ENCODE peak calls at places on chromosomes 16 and 17, in six cellular contexts. One of them, this sample, is unnamed.

GRCh38 chr17:39187152-39187830 is 10.2 kb downstream of the CACNB1 start:
- DNase-seq in SK-N-SH: no peak
- DNase-seq in H1: no peak
- DNase-seq in K562: no peak
- DNase-seq in HepG2: no peak
- DNase-seq in GM12878: no peak
- DNase-seq in this sample: no peak

GRCh38 chr16:49183911-49184310 is 97.7 kb downstream of the CBLN1 start:
- DNase-seq in HepG2: peak
- DNase-seq in K562: peak
- DNase-seq in H1: peak
- DNase-seq in SK-N-SH: peak
- DNase-seq in GM12878: no peak
- DNase-seq in this sample: peak

GRCh38 chr17:55067697-55068439 is 99.3 kb downstream of the STXBP4 start:
- DNase-seq in GM12878: no peak
- DNase-seq in H1: no peak
- DNase-seq in K562: peak
- DNase-seq in SK-N-SH: no peak
- DNase-seq in HepG2: peak
- DNase-seq in this sample: peak

GRCh38 chr17:50865060-50865867 is 890 bp downstream of the TOB1 start:
- DNase-seq in K562: peak
- DNase-seq in H1: peak
- DNase-seq in HepG2: peak
- DNase-seq in GM12878: no peak
- DNase-seq in SK-N-SH: peak
- DNase-seq in this sample: peak

GRCh38 chr17:6542577-6542976 is 13.8 kb downstream of the PITPNM3 start:
- DNase-seq in GM12878: no peak
- DNase-seq in K562: no peak
- DNase-seq in H1: no peak
- DNase-seq in HepG2: no peak
- DNase-seq in SK-N-SH: no peak
- DNase-seq in this sample: no peak

GRCh38 chr17:32265896-32266388 is 310 bp downstream of the RHBDL3 start:
- DNase-seq in K562: no peak
- DNase-seq in GM12878: no peak
- DNase-seq in HepG2: no peak
- DNase-seq in SK-N-SH: no peak
- DNase-seq in H1: no peak
- DNase-seq in this sample: no peak

GRCh38 chr16:1763521-1764511 is 7.5 kb downstream of the NME3 start:
- DNase-seq in K562: peak
- DNase-seq in H1: peak
- DNase-seq in SK-N-SH: peak
- DNase-seq in GM12878: no peak
- DNase-seq in HepG2: no peak
- DNase-seq in this sample: no peak

GRCh38 chr16:80894091-80894490 is 89.7 kb upstream of the CDYL2 start:
- DNase-seq in K562: no peak
- DNase-seq in H1: no peak
- DNase-seq in SK-N-SH: no peak
- DNase-seq in GM12878: no peak
- DNase-seq in HepG2: no peak
- DNase-seq in this sample: no peak

GRCh38 chr17:5667871-5668270 is 83.6 kb upstream of the NLRP1 start:
- DNase-seq in K562: no peak
- DNase-seq in H1: peak
- DNase-seq in SK-N-SH: no peak
- DNase-seq in GM12878: no peak
- DNase-seq in HepG2: peak
- DNase-seq in this sample: no peak

GRCh38 chr17:73492802-73493139 is 151.5 kb downstream of the SDK2 start:
- DNase-seq in HepG2: no peak
- DNase-seq in H1: no peak
- DNase-seq in SK-N-SH: peak
- DNase-seq in GM12878: no peak
- DNase-seq in K562: no peak
- DNase-seq in this sample: no peak

GRCh38 chr16:89827383-89828198 is 684 bp upstream of the SPIRE2 start:
- DNase-seq in SK-N-SH: peak
- DNase-seq in H1: peak
- DNase-seq in K562: peak
- DNase-seq in HepG2: peak
- DNase-seq in GM12878: no peak
- DNase-seq in this sample: no peak

GRCh38 chr16:53822936-53823529 is 119.1 kb downstream of the FTO start:
- DNase-seq in H1: no peak
- DNase-seq in HepG2: no peak
- DNase-seq in SK-N-SH: no peak
- DNase-seq in GM12878: peak
- DNase-seq in K562: no peak
- DNase-seq in this sample: no peak

GRCh38 chr16:476039-476438 is 50.6 kb downstream of the RAB11FIP3 start:
- DNase-seq in H1: no peak
- DNase-seq in SK-N-SH: no peak
- DNase-seq in GM12878: no peak
- DNase-seq in K562: no peak
- DNase-seq in HepG2: no peak
- DNase-seq in this sample: no peak

GRCh38 chr16:60686824-60687223 is 1349.4 kb downstream of the CDH8 start:
- DNase-seq in HepG2: no peak
- DNase-seq in SK-N-SH: no peak
- DNase-seq in K562: no peak
- DNase-seq in GM12878: no peak
- DNase-seq in H1: no peak
- DNase-seq in this sample: no peak

GRCh38 chr16:27822529-27823437 is 240.7 kb downstream of the GSG1L start:
- DNase-seq in K562: no peak
- DNase-seq in HepG2: no peak
- DNase-seq in H1: no peak
- DNase-seq in GM12878: no peak
- DNase-seq in SK-N-SH: no peak
- DNase-seq in this sample: no peak

GRCh38 chr17:77899494-77899893 is 59.0 kb upstream of the TNRC6C start:
- DNase-seq in K562: no peak
- DNase-seq in GM12878: no peak
- DNase-seq in HepG2: no peak
- DNase-seq in H1: no peak
- DNase-seq in SK-N-SH: no peak
- DNase-seq in this sample: no peak

GRCh38 chr17:38507436-38507835 is 79.2 kb downstream of the ARHGAP23 start:
- DNase-seq in SK-N-SH: no peak
- DNase-seq in H1: no peak
- DNase-seq in HepG2: no peak
- DNase-seq in GM12878: no peak
- DNase-seq in K562: no peak
- DNase-seq in this sample: no peak

GRCh38 chr17:43671075-43671692 is 9.5 kb upstream of the MEOX1 start:
- DNase-seq in HepG2: no peak
- DNase-seq in GM12878: peak
- DNase-seq in H1: no peak
- DNase-seq in K562: no peak
- DNase-seq in SK-N-SH: no peak
- DNase-seq in this sample: no peak

GRCh38 chr17:43676471-43676870 is 14.7 kb upstream of the MEOX1 start:
- DNase-seq in H1: no peak
- DNase-seq in HepG2: peak
- DNase-seq in K562: no peak
- DNase-seq in GM12878: no peak
- DNase-seq in SK-N-SH: no peak
- DNase-seq in this sample: peak

GRCh38 chr17:43674394-43674793 is 12.7 kb upstream of the MEOX1 start:
- DNase-seq in GM12878: no peak
- DNase-seq in SK-N-SH: no peak
- DNase-seq in H1: no peak
- DNase-seq in HepG2: no peak
- DNase-seq in K562: no peak
- DNase-seq in this sample: no peak

GRCh38 chr17:43671755-43672502 is 10.2 kb upstream of the MEOX1 start:
- DNase-seq in SK-N-SH: no peak
- DNase-seq in K562: no peak
- DNase-seq in H1: no peak
- DNase-seq in HepG2: no peak
- DNase-seq in GM12878: no peak
- DNase-seq in this sample: no peak

DNA sequence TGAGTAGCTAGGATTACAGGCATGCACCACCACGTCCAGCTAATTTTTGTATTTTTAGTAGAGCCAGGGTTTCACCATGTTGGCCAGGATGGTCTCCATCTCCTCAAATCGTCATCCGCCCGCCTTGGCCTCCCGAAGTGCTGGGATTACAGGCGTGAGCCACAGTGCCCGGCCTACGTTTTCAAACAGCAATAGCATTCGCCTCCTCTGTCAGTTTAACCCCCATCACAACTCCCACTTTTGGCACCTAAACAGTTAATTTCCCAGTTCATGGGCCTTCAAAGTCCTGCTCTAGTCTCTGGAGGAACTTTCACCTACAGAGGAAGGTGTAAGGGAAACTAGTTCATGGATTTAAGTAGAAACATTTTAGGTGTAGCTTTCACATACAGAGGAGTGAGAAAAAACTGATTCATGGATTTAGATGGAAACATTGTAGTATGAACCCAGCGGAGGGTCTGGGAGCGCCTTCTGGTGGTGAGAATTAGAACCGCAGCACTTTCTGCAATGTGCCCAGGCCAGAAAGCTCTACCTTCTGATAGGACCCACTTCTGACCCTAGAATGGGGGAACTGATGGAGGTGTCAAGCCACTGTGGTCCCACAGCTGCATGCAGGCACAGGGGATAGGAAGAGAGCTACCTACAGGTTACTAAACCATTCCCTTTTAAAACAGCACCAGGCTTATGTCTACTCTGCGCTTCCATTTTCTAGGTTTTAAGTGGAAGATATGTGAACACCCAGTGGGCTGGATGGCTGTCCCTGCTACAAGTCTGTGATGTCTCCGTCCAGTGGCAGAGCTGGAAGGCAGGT is 12.0 kb upstream of the MEOX1 start:
- DNase-seq in HepG2: peak
- DNase-seq in K562: peak
- DNase-seq in SK-N-SH: peak
- DNase-seq in H1: peak
- DNase-seq in GM12878: no peak
- DNase-seq in this sample: peak
- TF ChIP-seq GABPA in HepG2: no peak
- TF ChIP-seq GABPA in K562: no peak
- TF ChIP-seq GABPA in SK-N-SH: no peak
- TF ChIP-seq GABPA in H1: no peak
- TF ChIP-seq GABPA in GM12878: no peak
- TF ChIP-seq GABPA in this sample: no peak

DNA sequence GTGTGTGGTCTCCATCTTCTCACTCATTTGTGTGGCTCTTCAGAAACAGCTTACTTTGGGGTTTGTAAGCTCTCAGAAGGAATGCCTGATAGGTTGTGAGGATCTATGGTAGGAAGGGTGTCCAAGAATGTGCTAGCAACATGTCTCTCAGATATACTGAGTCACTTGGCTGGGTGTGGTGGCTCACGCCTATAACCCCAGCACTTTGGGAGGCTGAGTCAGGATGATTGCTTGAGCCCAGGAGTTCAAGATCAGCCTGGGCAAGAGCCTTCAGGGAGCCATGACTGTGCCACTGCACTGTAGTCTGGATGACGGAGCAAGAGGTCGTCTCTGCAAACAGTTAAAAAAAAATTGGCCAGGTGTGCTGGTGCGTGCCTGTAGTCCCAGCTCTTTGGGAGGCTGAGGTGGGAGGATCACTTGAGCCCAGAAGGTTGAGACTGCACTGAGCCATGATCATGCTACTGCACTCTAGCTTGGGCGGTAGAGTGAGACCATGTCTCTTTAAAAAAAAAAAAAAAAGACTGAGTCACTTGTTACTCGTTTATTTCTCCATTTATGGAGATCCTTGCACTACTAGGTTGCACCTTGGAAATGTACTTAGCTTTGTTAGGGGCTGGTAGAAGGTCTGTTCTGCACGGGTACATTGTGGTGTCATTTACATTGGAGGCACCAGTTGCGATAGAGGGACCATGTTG is 232.0 kb downstream of the SNX29 start:
- DNase-seq in HepG2: no peak
- DNase-seq in SK-N-SH: no peak
- DNase-seq in H1: no peak
- DNase-seq in GM12878: no peak
- DNase-seq in K562: no peak
- DNase-seq in this sample: no peak
- TF ChIP-seq GABPA in HepG2: no peak
- TF ChIP-seq GABPA in SK-N-SH: no peak
- TF ChIP-seq GABPA in H1: no peak
- TF ChIP-seq GABPA in GM12878: no peak
- TF ChIP-seq GABPA in K562: no peak
- TF ChIP-seq GABPA in this sample: no peak

DNA sequence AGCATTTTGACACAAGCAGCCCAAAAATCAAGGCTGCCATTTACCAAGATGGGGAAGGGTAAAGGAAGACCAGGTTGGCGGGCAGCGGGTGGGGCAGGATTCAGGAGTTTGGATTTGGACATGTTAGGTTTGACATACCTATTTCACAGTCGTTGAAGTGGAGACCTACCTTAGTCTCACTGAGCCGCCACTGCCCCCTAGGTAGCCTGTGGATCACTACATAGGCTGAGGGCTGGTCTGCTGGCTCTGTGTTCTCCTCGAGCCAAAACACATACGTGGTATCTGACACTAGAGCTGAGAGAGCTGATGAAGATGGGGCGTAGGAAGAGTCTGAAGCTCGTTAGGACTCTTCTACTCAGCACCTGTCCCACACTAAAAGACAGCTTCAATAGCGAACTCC is 115.1 kb downstream of the HIC1 start:
- DNase-seq in HepG2: peak
- DNase-seq in K562: peak
- DNase-seq in SK-N-SH: no peak
- DNase-seq in GM12878: no peak
- DNase-seq in H1: peak
- DNase-seq in this sample: no peak
- TF ChIP-seq GABPA in HepG2: no peak
- TF ChIP-seq GABPA in K562: no peak
- TF ChIP-seq GABPA in SK-N-SH: no peak
- TF ChIP-seq GABPA in GM12878: no peak
- TF ChIP-seq GABPA in H1: peak
- TF ChIP-seq GABPA in this sample: no peak

DNA sequence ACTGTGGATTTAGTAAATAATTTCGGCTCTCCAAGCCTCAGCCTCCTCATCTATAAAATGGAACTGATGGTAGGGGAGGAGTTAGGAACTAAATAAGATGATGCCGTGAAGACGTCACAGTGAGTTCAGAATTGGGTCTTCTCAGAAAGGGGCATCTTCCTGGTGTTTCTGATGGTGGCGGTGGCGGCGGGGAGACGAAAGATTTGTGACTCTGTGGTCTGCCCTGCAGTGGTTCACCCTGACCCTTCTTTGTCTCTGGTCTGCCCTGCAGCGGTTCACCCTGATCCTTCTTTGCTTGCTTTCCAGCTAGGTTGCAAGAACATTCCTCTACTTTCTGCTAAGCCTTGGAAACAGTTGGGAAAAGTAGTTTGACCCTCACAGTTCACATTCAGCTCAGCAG is 34.3 kb downstream of the WFDC1 start:
- DNase-seq in SK-N-SH: no peak
- DNase-seq in HepG2: no peak
- DNase-seq in GM12878: no peak
- DNase-seq in H1: no peak
- DNase-seq in K562: no peak
- DNase-seq in this sample: no peak
- TF ChIP-seq GABPA in SK-N-SH: no peak
- TF ChIP-seq GABPA in HepG2: no peak
- TF ChIP-seq GABPA in GM12878: no peak
- TF ChIP-seq GABPA in H1: no peak
- TF ChIP-seq GABPA in K562: no peak
- TF ChIP-seq GABPA in this sample: no peak

This sample was measured in HL-60.